ENCODE peak calls at places on chromosomes 4 and X, in six cellular contexts. One of them, this sample, is unnamed.

GRCh38 chr4:7332216-7333023 is 102.3 kb downstream of the PSAPL1 start:
- DNase-seq in CD8-positive, alpha-beta T cell: no peak
- DNase-seq in uterus: peak; percentile 65
- DNase-seq in OCI-LY7: no peak
- DNase-seq in aorta: peak; percentile 57
- DNase-seq in lower lobe of right lung: peak; percentile 25
- DNase-seq in this sample: no peak

GRCh38 chr4:133483600-133484246 is 334.6 kb downstream of the PCDH10 start:
- DNase-seq in lower lobe of right lung: no peak
- DNase-seq in CD8-positive, alpha-beta T cell: no peak
- DNase-seq in aorta: no peak
- DNase-seq in OCI-LY7: no peak
- DNase-seq in uterus: no peak
- DNase-seq in this sample: no peak

GRCh38 chr4:110754726-110755125 is 131.8 kb upstream of the PITX2 start:
- DNase-seq in OCI-LY7: no peak
- DNase-seq in CD8-positive, alpha-beta T cell: no peak
- DNase-seq in aorta: no peak
- DNase-seq in uterus: no peak
- DNase-seq in lower lobe of right lung: no peak
- DNase-seq in this sample: no peak

GRCh38 chrX:153645151-153645550 is 1.9 kb upstream of the DUSP9 start:
- DNase-seq in uterus: no peak
- DNase-seq in CD8-positive, alpha-beta T cell: no peak
- DNase-seq in OCI-LY7: no peak
- DNase-seq in lower lobe of right lung: no peak
- DNase-seq in aorta: peak; percentile 50
- DNase-seq in this sample: no peak

GRCh38 chr4:140090215-140090731 is 63.7 kb downstream of the MAML3 start:
- DNase-seq in uterus: no peak
- DNase-seq in CD8-positive, alpha-beta T cell: no peak
- DNase-seq in lower lobe of right lung: no peak
- DNase-seq in OCI-LY7: no peak
- DNase-seq in aorta: no peak
- DNase-seq in this sample: no peak

GRCh38 chrX:154420402-154420756 is 8.1 kb upstream of the ATP6AP1 start:
- DNase-seq in OCI-LY7: no peak
- DNase-seq in CD8-positive, alpha-beta T cell: no peak
- DNase-seq in aorta: no peak
- DNase-seq in lower lobe of right lung: no peak
- DNase-seq in uterus: no peak
- DNase-seq in this sample: no peak

GRCh38 chr4:138938371-138938699 is 77.2 kb upstream of the NOCT start:
- DNase-seq in lower lobe of right lung: no peak
- DNase-seq in aorta: no peak
- DNase-seq in uterus: no peak
- DNase-seq in OCI-LY7: peak; percentile 23
- DNase-seq in CD8-positive, alpha-beta T cell: no peak
- DNase-seq in this sample: no peak

GRCh38 chr4:166816901-166817300 is 417.4 kb downstream of the SPOCK3 start:
- DNase-seq in lower lobe of right lung: no peak
- DNase-seq in aorta: no peak
- DNase-seq in uterus: no peak
- DNase-seq in OCI-LY7: no peak
- DNase-seq in CD8-positive, alpha-beta T cell: no peak
- DNase-seq in this sample: no peak

GRCh38 chr4:146585761-146586333 is 52.8 kb upstream of the POU4F2 start:
- DNase-seq in CD8-positive, alpha-beta T cell: no peak
- DNase-seq in lower lobe of right lung: no peak
- DNase-seq in aorta: no peak
- DNase-seq in OCI-LY7: no peak
- DNase-seq in uterus: no peak
- DNase-seq in this sample: no peak

GRCh38 chrX:70134116-70134477 is 850 bp downstream of the IGBP1 start:
- DNase-seq in aorta: no peak
- DNase-seq in uterus: no peak
- DNase-seq in CD8-positive, alpha-beta T cell: no peak
- DNase-seq in OCI-LY7: no peak
- DNase-seq in lower lobe of right lung: no peak
- DNase-seq in this sample: no peak

GRCh38 chr4:56066493-56066892 is 117.7 kb downstream of the CEP135 start:
- DNase-seq in aorta: no peak
- DNase-seq in lower lobe of right lung: no peak
- DNase-seq in uterus: no peak
- DNase-seq in OCI-LY7: no peak
- DNase-seq in CD8-positive, alpha-beta T cell: no peak
- DNase-seq in this sample: no peak

GRCh38 chr4:53734584-53735363 is 143.5 kb upstream of the LNX1 start:
- DNase-seq in aorta: no peak
- DNase-seq in OCI-LY7: no peak
- DNase-seq in uterus: no peak
- DNase-seq in lower lobe of right lung: no peak
- DNase-seq in CD8-positive, alpha-beta T cell: no peak
- DNase-seq in this sample: no peak

GRCh38 chr4:121562833-121563232 is 133.9 kb downstream of the ANXA5 start:
- DNase-seq in lower lobe of right lung: no peak
- DNase-seq in aorta: no peak
- DNase-seq in uterus: no peak
- DNase-seq in OCI-LY7: no peak
- DNase-seq in CD8-positive, alpha-beta T cell: no peak
- DNase-seq in this sample: no peak

GRCh38 chr4:17448689-17449088 is 63.2 kb downstream of the QDPR start:
- DNase-seq in CD8-positive, alpha-beta T cell: no peak
- DNase-seq in aorta: no peak
- DNase-seq in OCI-LY7: no peak
- DNase-seq in uterus: no peak
- DNase-seq in lower lobe of right lung: no peak
- DNase-seq in this sample: no peak

GRCh38 chrX:106726485-106727437 is at the start of gene RNF128:
- DNase-seq in aorta: peak; percentile 74
- DNase-seq in uterus: no peak
- DNase-seq in OCI-LY7: no peak
- DNase-seq in lower lobe of right lung: peak; percentile 68
- DNase-seq in CD8-positive, alpha-beta T cell: no peak
- DNase-seq in this sample: no peak

GRCh38 chrX:16436348-16437188 is 213.4 kb upstream of the S100G start:
- DNase-seq in CD8-positive, alpha-beta T cell: peak; percentile 8
- DNase-seq in OCI-LY7: peak; percentile 50
- DNase-seq in aorta: peak; percentile 86
- DNase-seq in uterus: peak; percentile 46
- DNase-seq in lower lobe of right lung: peak; percentile 51
- DNase-seq in this sample: no peak

GRCh38 chr4:84499065-84499982 is at the start of gene NKX6-1:
- DNase-seq in aorta: peak; percentile 92
- DNase-seq in OCI-LY7: no peak
- DNase-seq in uterus: peak; percentile 54
- DNase-seq in lower lobe of right lung: peak; percentile 60
- DNase-seq in CD8-positive, alpha-beta T cell: no peak
- DNase-seq in this sample: peak; percentile 9

GRCh38 chr4:58111818-58112217 is 1001.6 kb upstream of the IGFBP7 start:
- DNase-seq in uterus: no peak
- DNase-seq in OCI-LY7: no peak
- DNase-seq in CD8-positive, alpha-beta T cell: no peak
- DNase-seq in aorta: no peak
- DNase-seq in lower lobe of right lung: no peak
- DNase-seq in this sample: no peak

GRCh38 chrX:776061-776460 is 145.5 kb downstream of the SHOX start:
- DNase-seq in OCI-LY7: no peak
- DNase-seq in CD8-positive, alpha-beta T cell: no peak
- DNase-seq in lower lobe of right lung: no peak
- DNase-seq in aorta: no peak
- DNase-seq in uterus: no peak
- DNase-seq in this sample: no peak

GRCh38 chr4:158578476-158578875 is 56.8 kb downstream of the RXFP1 start:
- DNase-seq in aorta: no peak
- DNase-seq in OCI-LY7: peak; percentile 4
- DNase-seq in lower lobe of right lung: no peak
- DNase-seq in CD8-positive, alpha-beta T cell: no peak
- DNase-seq in uterus: no peak
- DNase-seq in this sample: no peak

GRCh38 chr4:54683616-54684346 is 26.0 kb downstream of the KIT start:
- DNase-seq in aorta: no peak
- DNase-seq in lower lobe of right lung: no peak
- DNase-seq in uterus: no peak
- DNase-seq in CD8-positive, alpha-beta T cell: no peak
- DNase-seq in OCI-LY7: peak; percentile 37
- DNase-seq in this sample: no peak

GRCh38 chr4:113760094-113760851 is 1.3 kb downstream of the CAMK2D start:
- DNase-seq in OCI-LY7: peak; percentile 60
- DNase-seq in uterus: peak; percentile 35
- DNase-seq in lower lobe of right lung: peak; percentile 56
- DNase-seq in aorta: no peak
- DNase-seq in CD8-positive, alpha-beta T cell: no peak
- DNase-seq in this sample: peak; percentile 9

GRCh38 chrX:131987252-131987651 is 35.9 kb upstream of the STK26 start:
- DNase-seq in OCI-LY7: peak; percentile 82
- DNase-seq in aorta: no peak
- DNase-seq in uterus: no peak
- DNase-seq in lower lobe of right lung: no peak
- DNase-seq in CD8-positive, alpha-beta T cell: no peak
- DNase-seq in this sample: no peak

GRCh38 chr4:6200011-6200921 is at the start of gene JAKMIP1:
- DNase-seq in OCI-LY7: peak; percentile 84
- DNase-seq in lower lobe of right lung: peak; percentile 77
- DNase-seq in aorta: peak; percentile 83
- DNase-seq in CD8-positive, alpha-beta T cell: peak; percentile 69
- DNase-seq in uterus: peak; percentile 61
- DNase-seq in this sample: no peak

GRCh38 chr4:21117771-21118170 is 417.5 kb downstream of the PACRGL start:
- DNase-seq in lower lobe of right lung: no peak
- DNase-seq in OCI-LY7: no peak
- DNase-seq in uterus: no peak
- DNase-seq in CD8-positive, alpha-beta T cell: no peak
- DNase-seq in aorta: no peak
- DNase-seq in this sample: no peak

GRCh38 chrX:55487143-55487542 is 2.5 kb downstream of the USP51 start:
- DNase-seq in CD8-positive, alpha-beta T cell: no peak
- DNase-seq in uterus: no peak
- DNase-seq in OCI-LY7: no peak
- DNase-seq in lower lobe of right lung: no peak
- DNase-seq in aorta: no peak
- DNase-seq in this sample: no peak

GRCh38 chrX:102950908-102951866 is 14.1 kb downstream of the RAB40AL start:
- DNase-seq in OCI-LY7: peak; percentile 16
- DNase-seq in CD8-positive, alpha-beta T cell: peak; percentile 13
- DNase-seq in aorta: peak; percentile 63
- DNase-seq in uterus: no peak
- DNase-seq in lower lobe of right lung: no peak
- DNase-seq in this sample: no peak

GRCh38 chr4:13547563-13548041 is 3.3 kb upstream of the NKX3-2 start:
- DNase-seq in aorta: no peak
- DNase-seq in uterus: no peak
- DNase-seq in OCI-LY7: peak; percentile 78
- DNase-seq in lower lobe of right lung: no peak
- DNase-seq in CD8-positive, alpha-beta T cell: no peak
- DNase-seq in this sample: no peak

GRCh38 chrX:118272237-118272636 is 73.7 kb upstream of the WDR44 start:
- DNase-seq in lower lobe of right lung: no peak
- DNase-seq in aorta: no peak
- DNase-seq in CD8-positive, alpha-beta T cell: no peak
- DNase-seq in uterus: no peak
- DNase-seq in OCI-LY7: no peak
- DNase-seq in this sample: no peak

GRCh38 chr4:140343303-140343702 is 30.1 kb upstream of the SCOC start:
- DNase-seq in CD8-positive, alpha-beta T cell: no peak
- DNase-seq in aorta: no peak
- DNase-seq in OCI-LY7: no peak
- DNase-seq in uterus: no peak
- DNase-seq in lower lobe of right lung: peak; percentile 77
- DNase-seq in this sample: no peak

GRCh38 chrX:16205840-16206239 is 38.6 kb downstream of the MAGEB17 start:
- DNase-seq in OCI-LY7: no peak
- DNase-seq in uterus: no peak
- DNase-seq in CD8-positive, alpha-beta T cell: no peak
- DNase-seq in lower lobe of right lung: no peak
- DNase-seq in aorta: no peak
- DNase-seq in this sample: no peak

GRCh38 chrX:10492250-10492649 is 128.1 kb downstream of the MID1 start:
- DNase-seq in aorta: no peak
- DNase-seq in CD8-positive, alpha-beta T cell: no peak
- DNase-seq in lower lobe of right lung: no peak
- DNase-seq in OCI-LY7: no peak
- DNase-seq in uterus: no peak
- DNase-seq in this sample: no peak

GRCh38 chrX:10501606-10502005 is 118.8 kb downstream of the MID1 start:
- DNase-seq in aorta: no peak
- DNase-seq in OCI-LY7: no peak
- DNase-seq in CD8-positive, alpha-beta T cell: no peak
- DNase-seq in lower lobe of right lung: no peak
- DNase-seq in uterus: no peak
- DNase-seq in this sample: no peak

GRCh38 chrX:10496345-10496965 is 123.9 kb downstream of the MID1 start:
- DNase-seq in aorta: no peak
- DNase-seq in lower lobe of right lung: no peak
- DNase-seq in CD8-positive, alpha-beta T cell: no peak
- DNase-seq in uterus: no peak
- DNase-seq in OCI-LY7: no peak
- DNase-seq in this sample: no peak
- H3K4me1 ChIP-seq in aorta: no peaks in the 10 kb centered on the region
- H3K4me1 ChIP-seq in lower lobe of right lung: no peaks in the 10 kb centered on the region
- H3K4me1 ChIP-seq in CD8-positive, alpha-beta T cell: no peaks in the 10 kb centered on the region
- H3K4me1 ChIP-seq in uterus: no peaks in the 10 kb centered on the region
- H3K4me1 ChIP-seq in OCI-LY7: no peaks in the 10 kb centered on the region
- H3K4me1 ChIP-seq in this sample: no peaks in the 10 kb centered on the region

DNA sequence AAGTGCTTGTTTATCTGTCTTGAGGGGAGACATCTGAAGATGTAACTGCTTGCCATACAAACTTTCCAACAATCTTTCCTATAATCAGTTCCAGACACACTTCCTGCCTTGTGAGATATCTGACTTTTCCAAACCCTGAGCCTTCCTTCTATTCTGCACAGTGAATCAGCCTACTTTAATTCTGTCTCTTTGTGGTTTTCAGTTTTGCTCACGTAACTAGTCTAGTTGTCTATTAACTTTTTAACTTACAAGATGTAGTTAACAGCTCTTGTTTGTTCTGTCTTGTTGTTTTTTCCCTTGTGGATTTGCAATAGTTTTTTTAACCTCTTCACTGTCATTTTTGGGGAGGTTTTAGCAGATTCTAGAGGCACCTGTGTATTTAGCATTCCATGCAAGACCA is 947.8 kb downstream of the C4orf33 start:
- DNase-seq in lower lobe of right lung: no peak
- DNase-seq in aorta: no peak
- DNase-seq in uterus: no peak
- DNase-seq in CD8-positive, alpha-beta T cell: no peak
- DNase-seq in OCI-LY7: no peak
- DNase-seq in this sample: no peak
- H3K27ac ChIP-seq in lower lobe of right lung: no peak overlapping the region
- H3K27ac ChIP-seq in aorta: no peak overlapping the region
- H3K27ac ChIP-seq in uterus: no peak overlapping the region
- H3K27ac ChIP-seq in CD8-positive, alpha-beta T cell: no peak overlapping the region
- H3K27ac ChIP-seq in OCI-LY7: no peak overlapping the region
- H3K27ac ChIP-seq in this sample: no peak overlapping the region

GRCh38 chrX:45633419-45633818 is 432.7 kb upstream of the DIPK2B start:
- DNase-seq in aorta: no peak
- DNase-seq in lower lobe of right lung: no peak
- DNase-seq in OCI-LY7: no peak
- DNase-seq in CD8-positive, alpha-beta T cell: no peak
- DNase-seq in uterus: no peak
- DNase-seq in this sample: no peak
- H3K4me1 ChIP-seq in aorta: no peaks in the 10 kb centered on the region
- H3K4me1 ChIP-seq in lower lobe of right lung: no peaks in the 10 kb centered on the region
- H3K4me1 ChIP-seq in OCI-LY7: no peaks in the 10 kb centered on the region
- H3K4me1 ChIP-seq in CD8-positive, alpha-beta T cell: no peaks in the 10 kb centered on the region
- H3K4me1 ChIP-seq in uterus: no peaks in the 10 kb centered on the region
- H3K4me1 ChIP-seq in this sample: no peaks in the 10 kb centered on the region

GRCh38 chr4:95537967-95538485 is 10.7 kb downstream of the UNC5C start:
- DNase-seq in lower lobe of right lung: no peak
- DNase-seq in uterus: no peak
- DNase-seq in CD8-positive, alpha-beta T cell: no peak
- DNase-seq in aorta: no peak
- DNase-seq in OCI-LY7: no peak
- DNase-seq in this sample: no peak
- H3K27ac ChIP-seq in lower lobe of right lung: no peak overlapping the region
- H3K27ac ChIP-seq in uterus: no peak overlapping the region
- H3K27ac ChIP-seq in CD8-positive, alpha-beta T cell: no peak overlapping the region
- H3K27ac ChIP-seq in aorta: no peak overlapping the region
- H3K27ac ChIP-seq in OCI-LY7: no peak overlapping the region
- H3K27ac ChIP-seq in this sample: no peak overlapping the region

This sample was measured in esophagus squamous epithelium.